ENCODE peak calls at places on chromosomes 3 and 15, in four cellular contexts. Z, W, D and R are unnamed samples.

GRCh38 chr3:130490246-130490645 is 26.7 kb upstream of the COL6A6 start:
- DNase-seq in D (no peak), W (no peak), Z (no peak), R (no peak)

GRCh38 chr3:143329567-143330164 is 210.1 kb downstream of the CHST2 start:
- DNase-seq in Z (no peak), W (no peak), D (no peak), R (no peak)

GRCh38 chr15:71288348-71288955 is 173.2 kb downstream of the THSD4 start:
- DNase-seq in D (no peak), W (no peak), Z (no peak), R (no peak)

GRCh38 chr3:113241292-113242033 is 30.1 kb downstream of the BOC start:
- DNase-seq in W (no peak), Z (no peak), D (no peak), R (no peak)

GRCh38 chr15:48481802-48482201 is 150.6 kb downstream of the DUT start:
- DNase-seq in D (no peak), W (no peak), Z (no peak), R (no peak)

GRCh38 chr3:108055931-108056330 is 34.9 kb downstream of the CD47 start:
- DNase-seq in W (no peak), D (no peak), Z (no peak), R (no peak)

GRCh38 chr3:115885621-115886020 is 262.3 kb downstream of the GAP43 start:
- DNase-seq in W (no peak), D (no peak), Z (no peak), R (no peak)

GRCh38 chr15:68389936-68390790 is 41.8 kb downstream of the ITGA11 start:
- DNase-seq in D (no peak), W (no peak), Z (no peak), R (no peak)

GRCh38 chr15:101479342-101479845 is 10.1 kb downstream of the PCSK6 start:
- DNase-seq in W (no peak), D (no peak), Z (no peak), R (no peak)

GRCh38 chr3:17740703-17741102 is 1.7 kb downstream of the TBC1D5 start:
- DNase-seq in D (no peak), W (no peak), Z (no peak), R (no peak)

GRCh38 chr3:194397757-194398312 is 1.2 kb downstream of the GP5 start:
- DNase-seq in W (peak), Z (no peak), D (no peak), R (no peak)

GRCh38 chr15:36942248-36942827 is 158.0 kb downstream of the MEIS2 start:
- DNase-seq in W (no peak), Z (no peak), D (no peak), R (no peak)
- TF ChIP-seq CTCF in W (no peak), Z (no peak), D (no peak), R (no peak)

GRCh38 chr3:121995190-121996137 is 26.6 kb downstream of the ILDR1 start:
- DNase-seq in W (no peak), D (peak), Z (no peak), R (peak)

GRCh38 chr3:121988146-121988545 is 33.9 kb downstream of the ILDR1 start:
- DNase-seq in Z (no peak), W (no peak), D (no peak), R (no peak)

GRCh38 chr3:121992601-121993560 is 29.2 kb downstream of the ILDR1 start:
- DNase-seq in Z (no peak), W (no peak), D (no peak), R (no peak)

GRCh38 chr3:121985841-121986240 is 36.2 kb downstream of the ILDR1 start:
- DNase-seq in W (no peak), D (no peak), Z (no peak), R (no peak)

GRCh38 chr3:121989943-121990342 is 32.1 kb downstream of the ILDR1 start:
- DNase-seq in Z (no peak), D (no peak), W (no peak), R (no peak)
- TF ChIP-seq CTCF in Z (no peak), D (no peak), W (no peak), R (no peak)

GRCh38 chr3:33885496-33885895 is 87.1 kb downstream of the PDCD6IP start:
- DNase-seq in W (no peak), Z (no peak), D (no peak), R (no peak)

GRCh38 chr3:33886015-33886414 is 87.6 kb downstream of the PDCD6IP start:
- DNase-seq in D (no peak), W (no peak), Z (no peak), R (no peak)

GRCh38 chr3:33887478-33887877 is 89.0 kb downstream of the PDCD6IP start:
- DNase-seq in Z (no peak), W (no peak), D (no peak), R (no peak)

GRCh38 chr3:33892655-33893054 is 94.2 kb downstream of the PDCD6IP start:
- DNase-seq in D (no peak), Z (no peak), W (no peak), R (no peak)

DNA sequence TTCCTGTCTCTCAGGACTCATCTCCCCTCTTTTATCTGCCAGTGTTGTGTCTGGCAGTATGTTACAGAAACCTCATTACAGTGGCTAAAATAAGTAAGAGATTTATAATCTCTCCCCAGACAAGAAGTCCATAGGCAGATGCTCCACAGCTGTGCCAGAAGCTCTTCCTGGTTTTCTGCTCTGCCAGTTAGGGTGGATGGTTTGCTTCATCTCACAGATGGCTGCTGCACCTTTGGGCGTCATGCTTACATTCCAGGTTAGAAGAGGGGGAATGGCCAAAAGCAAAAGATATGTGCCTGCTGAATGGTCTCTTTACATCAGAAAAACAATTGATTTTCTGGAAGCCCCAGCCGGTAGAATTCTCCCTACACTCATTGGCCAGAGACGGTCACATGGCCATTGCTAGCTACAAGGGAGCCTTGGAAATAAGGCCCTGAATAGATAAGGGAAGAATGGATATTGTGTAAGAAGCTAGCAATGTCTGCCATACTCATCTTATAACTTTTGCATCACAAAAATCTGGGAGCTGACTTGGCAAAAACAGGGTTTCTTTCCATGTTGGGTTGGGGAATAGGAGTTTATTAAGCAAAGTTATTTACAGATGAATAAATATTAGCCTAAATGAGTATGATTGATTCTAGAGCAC is 91.1 kb downstream of the PDCD6IP start:
- DNase-seq in Z (no peak), D (no peak), W (no peak), R (no peak)
- TF ChIP-seq CTCF in Z (no peak), D (no peak), W (no peak), R (no peak)

GRCh38 chr3:42535981-42536784 is 33.7 kb downstream of the VIPR1 start:
- DNase-seq in Z (no peak), D (no peak), W (peak), R (no peak)
- TF ChIP-seq CTCF in Z (no peak), D (no peak), W (peak), R (peak)

DNA sequence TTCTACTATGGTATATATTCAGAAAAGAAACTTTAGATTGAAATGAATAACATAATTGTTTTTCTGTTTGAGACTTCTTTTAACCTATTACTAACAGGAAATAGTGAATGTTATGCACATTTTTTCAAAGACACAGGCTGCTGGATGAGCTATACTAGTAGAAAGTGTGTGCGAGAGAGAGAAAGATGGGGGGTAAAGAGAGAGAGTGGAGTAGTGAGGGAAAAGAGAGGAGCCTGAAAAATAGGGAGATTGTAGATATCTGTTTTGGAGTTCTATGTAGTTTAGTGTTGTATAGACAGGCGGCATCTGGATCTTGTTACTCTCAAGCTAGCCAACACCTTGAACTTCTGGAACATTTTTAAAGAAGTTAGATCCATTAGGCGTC is 2.4 kb downstream of the RBMS3 start:
- DNase-seq in W (no peak), Z (no peak), D (no peak), R (no peak)
- TF ChIP-seq CTCF in W (no peak), Z (no peak), D (no peak), R (no peak)

DNA sequence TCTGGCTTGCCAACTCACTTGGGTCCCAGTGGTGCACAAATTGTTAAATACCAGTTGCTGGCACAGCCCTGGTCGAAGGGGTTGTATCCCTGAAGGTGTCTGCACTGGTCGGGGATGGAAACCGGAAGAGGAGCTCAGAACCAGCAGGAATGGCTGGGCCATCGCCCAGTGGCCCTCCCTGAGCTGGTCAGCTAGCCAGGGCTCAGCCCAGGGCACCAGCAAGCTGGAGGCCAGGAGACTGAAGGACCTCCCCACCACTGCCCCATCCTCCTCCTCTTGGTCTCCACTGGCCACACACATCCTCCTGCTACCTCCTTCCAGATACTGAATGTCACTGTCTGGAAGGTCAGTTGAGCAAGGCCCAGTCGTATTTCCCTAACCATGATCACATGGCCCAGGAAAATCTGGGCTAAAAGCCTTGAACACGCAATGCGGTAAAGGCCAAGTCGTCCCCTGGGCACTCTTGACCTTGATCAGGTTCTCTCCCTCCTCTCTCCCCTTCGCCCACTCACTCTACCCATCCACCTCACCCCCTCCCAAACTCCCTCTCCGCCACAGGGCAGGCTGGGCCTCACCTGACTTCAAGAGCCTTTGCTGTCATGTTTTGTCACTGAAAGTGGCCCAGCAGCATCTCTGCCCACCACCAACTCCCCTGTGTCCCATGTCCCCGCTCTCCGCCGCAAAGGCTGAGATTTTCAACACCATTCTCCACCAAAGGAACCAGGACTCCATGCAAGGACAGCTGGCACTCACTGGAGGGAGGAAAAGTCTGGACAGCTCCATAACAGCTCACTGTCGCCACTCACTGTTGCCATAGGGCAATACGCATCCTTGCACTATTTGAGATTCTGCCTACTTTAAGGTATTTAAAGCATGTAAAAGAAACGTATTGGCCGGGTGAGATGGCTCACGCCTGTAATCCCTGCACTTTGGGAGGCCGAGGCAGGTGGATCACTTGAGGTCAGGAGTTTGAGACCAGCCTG is 12.1 kb downstream of the ZDHHC19 start:
- DNase-seq in Z (no peak), D (peak), W (no peak), R (no peak)
- TF ChIP-seq CTCF in Z (no peak), D (no peak), W (no peak), R (no peak)

DNA sequence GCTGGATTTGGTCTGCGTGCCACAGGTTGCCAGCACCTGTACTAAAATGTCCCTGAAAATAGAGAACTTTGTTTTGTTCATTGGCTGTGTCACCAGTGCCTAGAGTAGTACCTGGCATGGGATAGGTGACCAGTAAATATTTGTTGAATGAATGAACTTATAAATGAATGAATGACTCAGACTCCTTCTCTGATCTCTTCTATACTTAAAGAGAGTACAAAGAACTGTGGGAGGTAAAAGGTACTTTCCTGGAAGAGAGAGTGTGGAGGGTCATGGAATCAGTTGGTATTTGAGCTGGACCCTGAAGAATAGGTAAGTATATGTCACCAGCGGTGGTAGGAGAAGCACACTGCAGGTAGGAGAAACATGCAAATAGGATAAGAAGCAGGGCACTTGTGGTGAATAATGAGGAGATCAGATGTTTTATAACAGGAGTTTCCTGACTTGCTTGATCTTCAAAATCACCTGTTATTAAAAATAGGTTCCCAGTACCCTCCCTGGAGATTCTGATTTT is 149.4 kb downstream of the LPP start:
- DNase-seq in Z (no peak), D (no peak), W (no peak), R (no peak)
- TF ChIP-seq CTCF in Z (no peak), D (no peak), W (no peak), R (no peak)

GRCh38 chr3:45546223-45546622 is 48.3 kb upstream of the LIMD1 start:
- DNase-seq in D (no peak), W (no peak), Z (no peak), R (no peak)

GRCh38 chr3:45544024-45544718 is 50.4 kb upstream of the LIMD1 start:
- DNase-seq in W (no peak), Z (no peak), D (no peak), R (peak)

GRCh38 chr3:45546636-45547201 is 47.8 kb upstream of the LIMD1 start:
- DNase-seq in W (peak), Z (no peak), D (no peak), R (no peak)

GRCh38 chr3:45545476-45545875 is 49.1 kb upstream of the LIMD1 start:
- DNase-seq in D (peak), Z (no peak), W (no peak), R (no peak)

DNA sequence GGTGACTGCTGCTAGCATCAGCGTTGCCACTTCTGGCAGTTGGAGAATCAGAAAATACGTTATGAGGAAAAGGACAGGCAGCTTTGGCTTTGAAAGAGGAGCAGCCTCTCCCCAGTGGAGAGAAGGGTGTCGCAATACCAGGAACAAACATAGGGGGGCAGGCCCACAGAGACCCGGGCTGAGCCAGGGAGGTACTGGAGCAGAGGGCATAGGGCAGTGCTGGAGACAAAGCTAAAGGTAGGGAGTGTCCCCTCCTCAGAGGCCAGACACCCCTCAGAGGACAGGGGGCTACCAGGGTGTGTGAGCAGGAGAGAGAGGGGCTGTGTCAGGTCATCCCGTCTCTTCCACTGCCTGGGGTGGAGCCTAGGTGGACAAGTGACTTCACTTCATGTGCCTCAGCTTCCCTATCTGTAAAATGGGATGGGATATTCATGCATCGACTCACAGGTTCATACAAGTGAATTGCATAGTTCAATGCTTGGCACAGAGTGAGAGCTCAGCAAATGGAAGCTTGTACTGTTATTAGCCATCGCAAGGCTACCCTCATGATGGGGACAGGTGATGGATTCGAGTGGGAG is 49.7 kb upstream of the LIMD1 start:
- DNase-seq in D (peak), W (no peak), Z (no peak), R (no peak)
- TF ChIP-seq CTCF in D (no peak), W (peak), Z (no peak), R (no peak)

GRCh38 chr15:26001201-26001600 is 138.1 kb upstream of the ATP10A start:
- DNase-seq in Z (no peak), D (no peak), W (no peak), R (no peak)

GRCh38 chr15:26011916-26012315 is 148.8 kb upstream of the ATP10A start:
- DNase-seq in D (no peak), W (no peak), Z (no peak), R (no peak)

GRCh38 chr15:26007151-26007550 is 144.0 kb upstream of the ATP10A start:
- DNase-seq in W (no peak), Z (no peak), D (no peak), R (no peak)
- TF ChIP-seq CTCF in W (no peak), Z (no peak), D (no peak), R (no peak)